ENCODE peak calls at places on chromosomes 13 and 19, in six cellular contexts. Z is smooth muscle cell of the brain vasculature, U is uterus, V is T-helper 1 cell, N is NCI-H146, E is brain microvascular endothelial cell. Q is an unnamed sample.

GRCh38 chr19:36646746-36647145 is 19.9 kb downstream of the ZNF461 start:
- DNase-seq in U (no peak), V (no peak), Z (no peak), N (no peak), E (no peak), Q (no peak)

GRCh38 chr13:73809561-73809960 is 324.6 kb downstream of the KLF12 start:
- DNase-seq in U (no peak), N (peak; percentile 37), Z (peak; percentile 9), E (peak; percentile 32), V (no peak), Q (no peak)

GRCh38 chr13:110455941-110456340 is 105.6 kb downstream of the RAB20 start:
- DNase-seq in V (no peak), N (peak; percentile 94), U (peak; percentile 67), E (peak; percentile 57), Z (no peak), Q (no peak)

GRCh38 chr13:30711375-30711774 is 24.0 kb upstream of the ALOX5AP start:
- DNase-seq in U (no peak), E (peak; percentile 85), V (no peak), Z (no peak), N (no peak), Q (no peak)

GRCh38 chr13:98507060-98507797 is 69.7 kb downstream of the STK24 start:
- DNase-seq in N (peak; percentile 88), Z (no peak), V (no peak), U (peak; percentile 62), E (peak; percentile 29), Q (peak; percentile 63)

GRCh38 chr13:44867825-44868224 is 121.4 kb downstream of the NUFIP1 start:
- DNase-seq in V (no peak), E (no peak), Z (no peak), U (peak; percentile 69), N (no peak), Q (no peak)

GRCh38 chr13:25683662-25684370 is 312.0 kb downstream of the ATP8A2 start:
- DNase-seq in N (no peak), E (no peak), Z (no peak), V (no peak), U (no peak), Q (no peak)

GRCh38 chr19:8116437-8117293 is 32.7 kb downstream of the FBN3 start:
- DNase-seq in U (no peak), N (no peak), E (no peak), Z (no peak), V (no peak), Q (no peak)

GRCh38 chr13:33352023-33352422 is 66.5 kb upstream of the STARD13 start:
- DNase-seq in Z (no peak), U (no peak), V (no peak), N (peak; percentile 23), E (no peak), Q (no peak)

GRCh38 chr19:46823049-46823448 is 27.6 kb downstream of the AP2S1 start:
- DNase-seq in E (no peak), N (no peak), U (no peak), Z (no peak), V (no peak), Q (no peak)

GRCh38 chr13:100828226-100828625 is 153.6 kb upstream of the TMTC4 start:
- DNase-seq in V (no peak), Z (no peak), U (no peak), N (peak; percentile 15), E (no peak), Q (no peak)

GRCh38 chr13:114282143-114282685 is 813 bp downstream of the UPF3A start:
- DNase-seq in N (peak; percentile 74), Z (peak; percentile 65), E (peak; percentile 17), V (no peak), U (no peak), Q (no peak)

GRCh38 chr19:43667524-43668405 is 2.2 kb downstream of the PLAUR start:
- DNase-seq in Z (no peak), E (no peak), N (peak; percentile 46), U (peak; percentile 37), V (no peak), Q (no peak)

GRCh38 chr13:99206873-99207272 is 6.2 kb downstream of the UBAC2 start:
- DNase-seq in N (no peak), Z (no peak), U (no peak), V (no peak), E (no peak), Q (no peak)

GRCh38 chr13:59459972-59460371 is 703.8 kb downstream of the DIAPH3 start:
- DNase-seq in U (no peak), V (no peak), Z (no peak), E (no peak), N (peak; percentile 13), Q (no peak)

GRCh38 chr19:2478324-2478755 is 2.4 kb downstream of the GADD45B start:
- DNase-seq in Z (no peak), U (peak; percentile 71), E (no peak), V (no peak), N (no peak), Q (peak; percentile 62)

GRCh38 chr13:39672378-39673132 is 17.1 kb downstream of the COG6 start:
- DNase-seq in Z (no peak), U (no peak), E (no peak), V (no peak), N (no peak), Q (no peak)

GRCh38 chr19:6235031-6235951 is 44.5 kb downstream of the MLLT1 start:
- DNase-seq in U (no peak), N (no peak), Z (no peak), E (no peak), V (no peak), Q (no peak)

GRCh38 chr13:39417131-39417530 is 185.9 kb downstream of the LHFPL6 start:
- DNase-seq in U (no peak), E (no peak), V (no peak), N (peak; percentile 40), Z (no peak), Q (no peak)

GRCh38 chr19:39217094-39217493 is 13.0 kb upstream of the SYCN start:
- DNase-seq in Z (no peak), V (no peak), U (no peak), E (no peak), N (no peak), Q (no peak)

GRCh38 chr13:48857576-48857975 is 118.1 kb upstream of the FNDC3A start:
- DNase-seq in U (no peak), V (no peak), E (no peak), Z (no peak), N (no peak), Q (no peak)

GRCh38 chr13:42453091-42453645 is 120.8 kb upstream of the TNFSF11 start:
- DNase-seq in U (no peak), N (no peak), E (no peak), V (no peak), Z (no peak), Q (no peak)

GRCh38 chr13:28022848-28023518 is 34.5 kb upstream of the URAD start:
- DNase-seq in Z (no peak), N (no peak), U (no peak), E (no peak), V (no peak), Q (no peak)

GRCh38 chr13:67635754-67636153 is 405.6 kb upstream of the PCDH9 start:
- DNase-seq in Z (no peak), V (no peak), U (no peak), N (no peak), E (no peak), Q (no peak)

GRCh38 chr13:21675095-21676007 is 4.5 kb downstream of the FGF9 start:
- DNase-seq in V (no peak), Z (no peak), E (no peak), N (peak; percentile 32), U (no peak), Q (no peak)